ENCODE peak calls at places on chromosomes 3 and 15, in five cellular contexts. E, O, R, G and C are unnamed samples.

GRCh38 chr15:58386081-58386480 is 45.7 kb upstream of the LIPC start:
- DNase-seq in E (no peak), O (no peak), R (no peak), G (no peak), C (no peak)

GRCh38 chr3:194671511-194671899 is 486 bp downstream of the LSG1 start:
- DNase-seq in E (no peak), O (no peak), R (peak; percentile 74), G (peak; percentile 36), C (peak; percentile 59)

GRCh38 chr15:91908401-91908800 is 54.9 kb downstream of the SLCO3A1 start:
- DNase-seq in E (no peak), O (no peak), R (peak; percentile 15), G (no peak), C (peak; percentile 42)

GRCh38 chr15:25183581-25184330 is 229.0 kb downstream of the SNRPN start:
- DNase-seq in E (peak; percentile 27), O (no peak), R (no peak), G (no peak), C (no peak)

GRCh38 chr15:79609501-79609900 is 177.4 kb downstream of the MINAR1 start:
- DNase-seq in E (no peak), O (no peak), R (no peak), G (no peak), C (no peak)

GRCh38 chr3:154229217-154229590 is 95.1 kb downstream of the DHX36 start:
- DNase-seq in E (no peak), O (no peak), R (peak; percentile 21), G (no peak), C (no peak)

GRCh38 chr3:197298341-197298857 is at the start of gene DLG1:
- DNase-seq in E (peak; percentile 95), O (peak; percentile 83), R (peak; percentile 96), G (peak; percentile 91), C (peak; percentile 79)

GRCh38 chr15:25508369-25509002 is 69.7 kb upstream of the UBE3A start:
- DNase-seq in E (no peak), O (no peak), R (peak; percentile 60), G (peak; percentile 21), C (peak; percentile 40)

GRCh38 chr3:72665701-72666443 is 182.4 kb downstream of the SHQ1 start:
- DNase-seq in E (no peak), O (no peak), R (peak; percentile 46), G (peak; percentile 67), C (peak; percentile 9)

GRCh38 chr15:48332642-48333034 is 1.4 kb downstream of the DUT start:
- DNase-seq in E (no peak), O (no peak), R (no peak), G (peak; percentile 19), C (no peak)

GRCh38 chr15:48330045-48330840 is 986 bp upstream of the DUT start:
- DNase-seq in E (no peak), O (no peak), R (peak; percentile 30), G (no peak), C (no peak)

GRCh38 chr15:48331796-48332641 is 790 bp downstream of the DUT start:
- DNase-seq in E (peak; percentile 81), O (no peak), R (peak; percentile 76), G (peak; percentile 88), C (peak; percentile 31)

GRCh38 chr15:48333553-48333952 is 2.3 kb downstream of the DUT start:
- DNase-seq in E (no peak), O (no peak), R (no peak), G (no peak), C (no peak)

GRCh38 chr15:48330855-48331795 is at the start of gene DUT:
- DNase-seq in E (peak; percentile 91), O (no peak), R (peak; percentile 94), G (peak; percentile 85), C (peak; percentile 66)
- TF ChIP-seq CTCF in E (no peak), O (no peak), R (no peak), G (no peak), C (peak; percentile 39)

GRCh38 chr3:189947068-189947467 is 173.6 kb downstream of the P3H2 start:
- DNase-seq in E (no peak), O (no peak), R (no peak), G (no peak), C (no peak)

GRCh38 chr3:189950258-189950657 is 170.4 kb downstream of the P3H2 start:
- DNase-seq in E (no peak), O (no peak), R (peak; percentile 10), G (no peak), C (no peak)

GRCh38 chr3:189949580-189949979 is 171.1 kb downstream of the P3H2 start:
- DNase-seq in E (no peak), O (no peak), R (no peak), G (no peak), C (no peak)

GRCh38 chr3:189947948-189948723 is 172.6 kb downstream of the P3H2 start:
- DNase-seq in E (no peak), O (peak; percentile 75), R (peak; percentile 50), G (peak; percentile 36), C (peak; percentile 32)

GRCh38 chr3:189948724-189949045 is 172.0 kb downstream of the P3H2 start:
- DNase-seq in E (no peak), O (no peak), R (no peak), G (no peak), C (no peak)
- TF ChIP-seq CTCF in E (no peak), O (peak; percentile 57), R (no peak), G (no peak), C (peak; percentile 33)

DNA sequence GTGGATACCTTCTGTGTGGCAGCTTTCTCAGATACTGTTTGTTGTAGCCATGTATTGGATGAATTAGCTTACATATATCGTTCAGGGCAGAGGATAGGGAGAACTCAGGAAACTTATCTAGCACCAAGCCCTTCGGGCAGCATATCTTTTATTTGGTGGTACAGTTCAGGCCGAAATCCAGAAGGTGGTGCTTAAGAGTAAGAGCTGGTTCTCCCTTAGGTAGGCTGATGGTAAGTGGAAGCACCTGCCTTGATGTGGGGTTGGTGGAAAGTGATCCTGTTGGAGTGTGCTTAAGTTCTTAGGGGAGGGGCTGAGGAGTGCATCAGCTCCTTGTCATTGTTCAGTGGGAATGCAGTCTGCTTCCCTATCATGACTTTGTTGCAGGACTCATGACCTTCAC is 187.5 kb downstream of the DOCK3 start:
- DNase-seq in E (no peak), O (no peak), R (no peak), G (no peak), C (no peak)
- TF ChIP-seq CTCF in E (no peak), O (no peak), R (no peak), G (no peak), C (no peak)

DNA sequence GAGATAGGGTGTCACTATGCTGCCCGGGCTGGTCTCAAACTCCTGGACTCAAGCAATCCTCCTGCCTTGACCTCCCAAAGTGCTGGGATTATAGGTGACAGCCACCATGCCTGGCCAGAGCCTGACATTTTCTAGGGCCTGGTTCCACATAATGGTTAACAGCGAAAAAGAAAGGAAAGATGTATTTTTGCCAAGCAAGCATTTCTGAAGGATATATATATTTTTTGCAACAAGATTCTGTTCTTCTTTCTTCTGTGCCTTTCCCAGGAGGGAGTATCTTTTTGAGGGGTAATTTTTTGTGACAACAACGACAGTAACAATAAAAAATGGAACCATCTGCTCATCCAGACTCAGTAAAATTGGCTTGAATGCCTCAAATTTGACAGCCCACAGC is 8.3 kb upstream of the DNAJA4 start:
- DNase-seq in E (no peak), O (no peak), R (no peak), G (no peak), C (no peak)
- TF ChIP-seq CTCF in E (no peak), O (no peak), R (no peak), G (no peak), C (no peak)